ENCODE peak calls at places on chromosomes 16 and 17, in six cellular contexts. T is right atrium auricular region, P is adrenal gland, J is H9, Y is cardiac muscle cell, O is mammary epithelial cell. H is an unnamed sample.

GRCh38 chr17:65301184-65301583 is 164.0 kb downstream of the RGS9 start:
- DNase-seq in T (no peak), P (no peak), J (no peak), Y (no peak), O (no peak), H (no peak)

GRCh38 chr17:44091200-44091997 is 20.9 kb downstream of the G6PC3 start:
- DNase-seq in T (no peak), P (no peak), J (no peak), Y (no peak), O (no peak), H (no peak)

GRCh38 chr17:83183951-83184506 is 104.6 kb downstream of the METRNL start:
- DNase-seq in T (peak; percentile 55), P (no peak), J (no peak), Y (no peak), O (no peak), H (no peak)

GRCh38 chr17:71900830-71901229 is 220.0 kb upstream of the SOX9 start:
- DNase-seq in T (no peak), P (no peak), J (no peak), Y (no peak), O (peak; percentile 94), H (peak; percentile 91)

GRCh38 chr17:11097121-11097520 is 143.9 kb upstream of the SHISA6 start:
- DNase-seq in T (no peak), P (no peak), J (no peak), Y (no peak), O (no peak), H (no peak)

GRCh38 chr17:71071837-71072236 is 902.5 kb downstream of the KCNJ2 start:
- DNase-seq in T (no peak), P (peak; percentile 21), J (no peak), Y (peak; percentile 96), O (peak; percentile 98), H (peak; percentile 93)

GRCh38 chr17:13498184-13498583 is 103.5 kb downstream of the HS3ST3A1 start:
- DNase-seq in T (no peak), P (no peak), J (no peak), Y (no peak), O (no peak), H (no peak)

GRCh38 chr16:11254913-11255736 is 879 bp downstream of the SOCS1 start:
- DNase-seq in T (no peak), P (peak; percentile 55), J (no peak), Y (peak; percentile 62), O (peak; percentile 45), H (peak; percentile 42)

GRCh38 chr17:68539536-68540469 is 27.6 kb downstream of the PRKAR1A start:
- DNase-seq in T (no peak), P (no peak), J (peak; percentile 58), Y (peak; percentile 57), O (peak; percentile 19), H (no peak)

GRCh38 chr17:44959821-44960523 is 8.1 kb downstream of the C1QL1 start:
- DNase-seq in T (no peak), P (no peak), J (peak; percentile 58), Y (no peak), O (no peak), H (no peak)

GRCh38 chr16:55628306-55628968 is 27.4 kb upstream of the SLC6A2 start:
- DNase-seq in T (no peak), P (no peak), J (no peak), Y (no peak), O (no peak), H (no peak)

GRCh38 chr16:15461376-15461775 is 27.0 kb downstream of the BMERB1 start:
- DNase-seq in T (no peak), P (no peak), J (no peak), Y (no peak), O (peak; percentile 50), H (no peak)

GRCh38 chr16:31242197-31242596 is 17.6 kb upstream of the ITGAM start:
- DNase-seq in T (no peak), P (no peak), J (no peak), Y (peak; percentile 53), O (peak; percentile 18), H (no peak)

GRCh38 chr17:4673986-4674770 is 29.8 kb downstream of the PELP1 start:
- DNase-seq in T (no peak), P (peak; percentile 80), J (no peak), Y (no peak), O (no peak), H (no peak)

GRCh38 chr16:51168755-51169154 is 17.7 kb upstream of the SALL1 start:
- DNase-seq in T (no peak), P (no peak), J (no peak), Y (no peak), O (no peak), H (no peak)

GRCh38 chr17:37177234-37177633 is 198.6 kb upstream of the C17orf78 start:
- DNase-seq in T (no peak), P (no peak), J (no peak), Y (no peak), O (peak; percentile 41), H (no peak)

GRCh38 chr17:66884931-66885330 is 50.0 kb downstream of the CACNG5 start:
- DNase-seq in T (no peak), P (no peak), J (no peak), Y (no peak), O (no peak), H (no peak)

GRCh38 chr17:59853168-59853918 is 39.4 kb downstream of the TUBD1 start:
- DNase-seq in T (no peak), P (no peak), J (peak; percentile 90), Y (peak; percentile 76), O (peak; percentile 98), H (peak; percentile 74)

GRCh38 chr16:78809535-78809934 is 710.1 kb downstream of the WWOX start:
- DNase-seq in T (no peak), P (no peak), J (no peak), Y (no peak), O (no peak), H (no peak)

GRCh38 chr16:53040788-53041187 is 11.9 kb downstream of the CHD9NB start:
- DNase-seq in T (no peak), P (no peak), J (no peak), Y (no peak), O (no peak), H (no peak)
- H3K27ac ChIP-seq in T (peak overlapping the region; percentile 77), P (no peak overlapping the region), J (no peak overlapping the region), Y (no peak overlapping the region), O (no peak overlapping the region), H (no peak overlapping the region)

GRCh38 chr17:41882756-41883155 is 17.5 kb upstream of the KLHL11 start:
- DNase-seq in T (no peak), P (no peak), J (no peak), Y (no peak), O (no peak), H (no peak)

GRCh38 chr17:41888332-41888965 is 23.2 kb upstream of the KLHL11 start:
- DNase-seq in T (no peak), P (no peak), J (no peak), Y (no peak), O (no peak), H (no peak)

GRCh38 chr17:41891135-41892065 is 26.2 kb upstream of the KLHL11 start:
- DNase-seq in T (no peak), P (no peak), J (no peak), Y (no peak), O (no peak), H (no peak)

GRCh38 chr17:41880130-41880529 is 14.9 kb upstream of the KLHL11 start:
- DNase-seq in T (no peak), P (no peak), J (no peak), Y (no peak), O (no peak), H (no peak)

GRCh38 chr17:41885733-41886132 is 20.5 kb upstream of the KLHL11 start:
- DNase-seq in T (no peak), P (no peak), J (no peak), Y (no peak), O (no peak), H (no peak)
- TF ChIP-seq CTCF in T (peak; percentile 38), P (peak; percentile 22), J (peak; percentile 46), Y (peak; percentile 11), O (peak; percentile 5), H (peak; percentile 31)

GRCh38 chr16:1865902-1866690 is 5.9 kb downstream of the MEIOB start:
- DNase-seq in T (no peak), P (no peak), J (no peak), Y (no peak), O (no peak), H (no peak)

GRCh38 chr16:1871974-1872635 is at the start of gene MEIOB:
- DNase-seq in T (no peak), P (peak; percentile 18), J (peak; percentile 90), Y (peak; percentile 24), O (no peak), H (peak; percentile 52)

GRCh38 chr16:1876468-1876867 is 4.5 kb upstream of the MEIOB start:
- DNase-seq in T (no peak), P (no peak), J (no peak), Y (no peak), O (no peak), H (no peak)

GRCh38 chr16:1874854-1875253 is 2.9 kb upstream of the MEIOB start:
- DNase-seq in T (no peak), P (no peak), J (no peak), Y (no peak), O (no peak), H (no peak)

DNA sequence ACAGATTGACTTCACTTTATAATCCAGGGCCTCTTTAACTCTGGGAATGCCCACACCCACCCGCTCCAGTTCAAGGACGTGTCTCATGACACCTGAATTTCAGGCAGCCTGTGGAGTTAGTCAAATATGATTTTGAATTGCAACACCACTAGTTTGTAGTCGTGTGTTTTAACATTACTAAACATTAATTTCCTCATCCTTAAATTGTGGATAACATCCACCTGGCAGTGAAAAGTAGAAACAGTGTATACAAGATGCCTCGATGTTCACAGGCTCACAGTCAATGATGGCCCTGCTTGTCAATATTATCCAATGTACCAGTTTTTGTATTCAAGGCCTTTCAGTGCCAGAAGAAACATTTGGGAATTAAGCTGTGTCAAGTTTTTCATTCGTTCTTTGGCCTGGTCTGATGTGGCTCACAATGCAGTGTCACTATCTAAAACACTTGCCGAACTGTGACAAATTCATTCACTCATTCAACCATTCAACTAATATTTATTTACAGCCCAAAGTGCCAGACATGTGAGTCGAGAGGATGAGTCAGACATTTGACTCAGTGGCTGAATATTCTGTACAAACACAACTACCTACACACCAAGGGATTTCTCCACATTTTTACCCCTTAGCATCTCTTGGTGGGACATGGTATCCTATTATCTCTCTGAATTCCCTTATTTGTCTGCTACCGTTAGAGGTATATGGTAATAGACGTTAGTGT is 1.4 kb downstream of the MEIOB start:
- DNase-seq in T (no peak), P (no peak), J (no peak), Y (peak; percentile 23), O (peak; percentile 71), H (peak; percentile 50)
- H3K27ac ChIP-seq in T (no peak overlapping the region), P (no peak overlapping the region), J (no peak overlapping the region), Y (no peak overlapping the region), O (no peak overlapping the region), H (peak overlapping the region; percentile 56)

DNA sequence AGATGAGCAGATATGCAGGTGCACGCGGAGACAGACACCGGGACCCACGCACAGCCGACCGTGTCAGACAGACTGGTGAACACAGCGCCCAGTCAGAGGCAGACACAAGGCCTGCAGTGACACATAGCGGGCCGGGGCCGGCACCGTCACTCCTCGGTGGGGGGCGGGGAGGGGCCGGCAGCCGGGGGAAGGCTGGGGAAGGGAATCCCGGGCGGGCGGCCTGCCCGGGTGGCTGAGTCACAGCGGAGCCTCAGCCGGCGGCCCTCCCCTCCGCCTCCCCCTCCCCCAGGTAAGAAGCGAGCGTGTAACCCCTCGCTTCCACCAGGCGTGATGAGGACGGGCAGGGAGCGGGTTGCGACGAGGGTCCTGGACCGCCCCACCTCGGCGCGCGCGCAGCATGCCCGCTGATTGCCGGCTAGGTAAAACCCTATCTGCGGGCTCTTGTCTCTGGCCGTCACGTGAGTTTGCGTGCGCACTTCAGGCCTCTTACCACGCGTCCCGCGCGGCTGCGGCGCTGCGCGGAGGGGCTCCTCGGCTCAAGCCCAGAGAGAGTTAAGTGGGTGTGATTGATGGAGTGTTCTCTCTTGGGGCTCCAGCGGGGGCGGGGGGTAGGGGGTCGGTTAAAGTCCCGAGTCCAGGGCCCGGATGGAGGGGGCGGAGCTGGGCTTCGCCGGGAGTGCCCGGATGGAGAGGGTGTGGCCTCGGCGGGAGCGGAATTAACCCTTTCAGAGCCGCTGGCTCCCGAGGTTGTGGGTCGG is 7.8 kb downstream of the KDM6B start:
- DNase-seq in T (peak; percentile 97), P (peak; percentile 97), J (peak; percentile 96), Y (peak; percentile 94), O (peak; percentile 90), H (peak; percentile 84)
- TF ChIP-seq CTCF in T (peak; percentile 70), P (peak; percentile 35), J (no peak), Y (no peak), O (no peak), H (peak; percentile 42)

H was measured in RWPE1.